ENCODE peak calls at places on chromosomes 13 and 19, in four cellular contexts. One of them, this sample, is unnamed.

GRCh38 chr13:109998808-109999528 is 212.6 kb upstream of the IRS2 start:
- DNase-seq in fibroblast of the conjunctiva: peak; percentile 49
- DNase-seq in thyroid gland: no peak
- DNase-seq in dermis microvascular lymphatic vessel endothelial cell: no peak
- DNase-seq in this sample: no peak

GRCh38 chr19:21586341-21587116 is 81.1 kb downstream of the ZNF429 start:
- DNase-seq in fibroblast of the conjunctiva: no peak
- DNase-seq in thyroid gland: peak; percentile 30
- DNase-seq in dermis microvascular lymphatic vessel endothelial cell: no peak
- DNase-seq in this sample: peak; percentile 18

GRCh38 chr19:58098682-58098998 is 609 bp upstream of the ZSCAN18 start:
- DNase-seq in fibroblast of the conjunctiva: no peak
- DNase-seq in thyroid gland: no peak
- DNase-seq in dermis microvascular lymphatic vessel endothelial cell: no peak
- DNase-seq in this sample: no peak

GRCh38 chr13:45015300-45015699 is 26.0 kb downstream of the GPALPP1 start:
- DNase-seq in fibroblast of the conjunctiva: no peak
- DNase-seq in thyroid gland: no peak
- DNase-seq in dermis microvascular lymphatic vessel endothelial cell: no peak
- DNase-seq in this sample: no peak

GRCh38 chr19:34994643-34995471 is 5.3 kb upstream of the GRAMD1A start:
- DNase-seq in fibroblast of the conjunctiva: no peak
- DNase-seq in thyroid gland: no peak
- DNase-seq in dermis microvascular lymphatic vessel endothelial cell: peak; percentile 52
- DNase-seq in this sample: no peak

GRCh38 chr19:5934002-5934401 is 19.9 kb downstream of the CAPS start:
- DNase-seq in fibroblast of the conjunctiva: no peak
- DNase-seq in thyroid gland: no peak
- DNase-seq in dermis microvascular lymphatic vessel endothelial cell: peak; percentile 57
- DNase-seq in this sample: no peak

GRCh38 chr13:37105251-37105714 is at the start of gene CSNK1A1L:
- DNase-seq in fibroblast of the conjunctiva: no peak
- DNase-seq in thyroid gland: no peak
- DNase-seq in dermis microvascular lymphatic vessel endothelial cell: no peak
- DNase-seq in this sample: no peak

GRCh38 chr19:11551603-11552235 is 7.3 kb downstream of the ELOF1 start:
- DNase-seq in fibroblast of the conjunctiva: no peak
- DNase-seq in thyroid gland: no peak
- DNase-seq in dermis microvascular lymphatic vessel endothelial cell: no peak
- DNase-seq in this sample: peak; percentile 21

GRCh38 chr13:98868932-98869331 is 108.9 kb downstream of the DOCK9 start:
- DNase-seq in fibroblast of the conjunctiva: no peak
- DNase-seq in thyroid gland: no peak
- DNase-seq in dermis microvascular lymphatic vessel endothelial cell: no peak
- DNase-seq in this sample: no peak

GRCh38 chr19:13172335-13173128 is 22.3 kb downstream of the IER2 start:
- DNase-seq in fibroblast of the conjunctiva: no peak
- DNase-seq in thyroid gland: peak; percentile 96
- DNase-seq in dermis microvascular lymphatic vessel endothelial cell: no peak
- DNase-seq in this sample: peak; percentile 82

GRCh38 chr19:13269348-13269747 is 119.1 kb downstream of the IER2 start:
- DNase-seq in fibroblast of the conjunctiva: no peak
- DNase-seq in thyroid gland: no peak
- DNase-seq in dermis microvascular lymphatic vessel endothelial cell: no peak
- DNase-seq in this sample: no peak

GRCh38 chr19:47725759-47726401 is 12.7 kb downstream of the EHD2 start:
- DNase-seq in fibroblast of the conjunctiva: no peak
- DNase-seq in thyroid gland: peak; percentile 74
- DNase-seq in dermis microvascular lymphatic vessel endothelial cell: no peak
- DNase-seq in this sample: no peak

GRCh38 chr13:54387607-54388006 is 1359.0 kb downstream of the OLFM4 start:
- DNase-seq in fibroblast of the conjunctiva: no peak
- DNase-seq in thyroid gland: no peak
- DNase-seq in dermis microvascular lymphatic vessel endothelial cell: no peak
- DNase-seq in this sample: no peak

GRCh38 chr19:19634516-19635312 is 6.7 kb upstream of the LPAR2 start:
- DNase-seq in fibroblast of the conjunctiva: no peak
- DNase-seq in thyroid gland: no peak
- DNase-seq in dermis microvascular lymphatic vessel endothelial cell: no peak
- DNase-seq in this sample: no peak

GRCh38 chr13:22655106-22655852 is 525.5 kb upstream of the SGCG start:
- DNase-seq in fibroblast of the conjunctiva: no peak
- DNase-seq in thyroid gland: no peak
- DNase-seq in dermis microvascular lymphatic vessel endothelial cell: no peak
- DNase-seq in this sample: no peak

GRCh38 chr19:50264483-50265186 is 61.2 kb downstream of the MYH14 start:
- DNase-seq in fibroblast of the conjunctiva: no peak
- DNase-seq in thyroid gland: no peak
- DNase-seq in dermis microvascular lymphatic vessel endothelial cell: peak; percentile 2
- DNase-seq in this sample: no peak

GRCh38 chr19:19428746-19429145 is 23.3 kb downstream of the GATAD2A start:
- DNase-seq in fibroblast of the conjunctiva: no peak
- DNase-seq in thyroid gland: no peak
- DNase-seq in dermis microvascular lymphatic vessel endothelial cell: no peak
- DNase-seq in this sample: no peak

GRCh38 chr13:77345150-77345780 is 18.4 kb upstream of the MYCBP2 start:
- DNase-seq in fibroblast of the conjunctiva: no peak
- DNase-seq in thyroid gland: no peak
- DNase-seq in dermis microvascular lymphatic vessel endothelial cell: no peak
- DNase-seq in this sample: no peak

GRCh38 chr13:56015919-56016318 is 1124.8 kb upstream of the PRR20A start:
- DNase-seq in fibroblast of the conjunctiva: no peak
- DNase-seq in thyroid gland: no peak
- DNase-seq in dermis microvascular lymphatic vessel endothelial cell: no peak
- DNase-seq in this sample: no peak

GRCh38 chr13:110647365-110647737 is 32.0 kb downstream of the NAXD start:
- DNase-seq in fibroblast of the conjunctiva: no peak
- DNase-seq in thyroid gland: no peak
- DNase-seq in dermis microvascular lymphatic vessel endothelial cell: no peak
- DNase-seq in this sample: peak; percentile 44

GRCh38 chr13:97786510-97786909 is 167.0 kb upstream of the IPO5 start:
- DNase-seq in fibroblast of the conjunctiva: no peak
- DNase-seq in thyroid gland: no peak
- DNase-seq in dermis microvascular lymphatic vessel endothelial cell: no peak
- DNase-seq in this sample: no peak

GRCh38 chr19:16233836-16234551 is 36.3 kb downstream of the AP1M1 start:
- DNase-seq in fibroblast of the conjunctiva: no peak
- DNase-seq in thyroid gland: no peak
- DNase-seq in dermis microvascular lymphatic vessel endothelial cell: no peak
- DNase-seq in this sample: no peak

GRCh38 chr19:50371914-50372475 is 4.3 kb upstream of the NR1H2 start:
- DNase-seq in fibroblast of the conjunctiva: no peak
- DNase-seq in thyroid gland: no peak
- DNase-seq in dermis microvascular lymphatic vessel endothelial cell: no peak
- DNase-seq in this sample: no peak

GRCh38 chr13:40508112-40508511 is 158.3 kb downstream of the FOXO1 start:
- DNase-seq in fibroblast of the conjunctiva: peak; percentile 58
- DNase-seq in thyroid gland: no peak
- DNase-seq in dermis microvascular lymphatic vessel endothelial cell: peak; percentile 96
- DNase-seq in this sample: no peak

GRCh38 chr19:10290439-10290875 is 705 bp downstream of the ICAM5 start:
- DNase-seq in fibroblast of the conjunctiva: no peak
- DNase-seq in thyroid gland: no peak
- DNase-seq in dermis microvascular lymphatic vessel endothelial cell: no peak
- DNase-seq in this sample: no peak

GRCh38 chr13:32932376-32932775 is 83.8 kb upstream of the KL start:
- DNase-seq in fibroblast of the conjunctiva: no peak
- DNase-seq in thyroid gland: no peak
- DNase-seq in dermis microvascular lymphatic vessel endothelial cell: no peak
- DNase-seq in this sample: no peak

GRCh38 chr19:1026189-1027019 is at the start of gene CNN2:
- DNase-seq in fibroblast of the conjunctiva: no peak
- DNase-seq in thyroid gland: peak; percentile 86
- DNase-seq in dermis microvascular lymphatic vessel endothelial cell: no peak
- DNase-seq in this sample: peak; percentile 80

This sample was measured in psoas muscle.